ENCODE peak calls at places on chromosome 14, in ten cellular contexts. J is EL; V is activated CD8-positive, alpha-beta memory T cell treated with anti-CD3 and anti-CD28 coated beads for 1 hour; H is activated CD4-positive, alpha-beta T cell treated with anti-CD3 and anti-CD28 coated beads for 24 hours; R is C1 segment of cervical spinal cord; F is T-helper 17 cell; K is adrenal gland; E is GM12891; G is AML-193; P is stimulated activated effector memory CD8-positive, alpha-beta T cell treated with anti-CD3 and anti-CD28 coated beads, Interleukin-12 subunit alpha, Interleukin-12 subunit beta, amount 100 ng/mL, for 72 hours. S is an unnamed sample.

GRCh38 chr14:24071144-24071697 is at the start of gene CPNE6:
- DNase-seq in J (no peak), V (no peak), H (no peak), R (no peak), F (no peak), K (no peak), E (no peak), G (no peak), P (peak; percentile 69), S (no peak)

GRCh38 chr14:91388551-91388975 is 29.1 kb downstream of the CCDC88C start:
- DNase-seq in J (no peak), V (no peak), H (no peak), R (no peak), F (no peak), K (no peak), E (no peak), G (peak; percentile 21), P (peak; percentile 78), S (no peak)

GRCh38 chr14:66507181-66507721 is 696 bp upstream of the GPHN start:
- DNase-seq in J (no peak), V (no peak), H (no peak), R (no peak), F (no peak), K (no peak), E (no peak), G (no peak), P (no peak), S (peak; percentile 21)

GRCh38 chr14:45252356-45253069 is 489 bp downstream of the MIS18BP1 start:
- DNase-seq in J (peak; percentile 31), V (no peak), H (no peak), R (no peak), F (no peak), K (no peak), E (no peak), G (no peak), P (peak; percentile 54), S (no peak)

GRCh38 chr14:70956511-70956910 is 49.3 kb downstream of the PCNX1 start:
- DNase-seq in J (no peak), V (no peak), H (no peak), R (no peak), F (no peak), K (no peak), E (no peak), G (no peak), P (no peak), S (no peak)

GRCh38 chr14:69654109-69654508 is 42.7 kb downstream of the SUSD6 start:
- DNase-seq in J (no peak), V (no peak), H (no peak), R (no peak), F (no peak), K (peak; percentile 50), E (no peak), G (no peak), P (no peak), S (no peak)

GRCh38 chr14:24093901-24094838 is at the start of gene PCK2:
- DNase-seq in J (peak; percentile 98), V (peak; percentile 63), H (peak; percentile 85), R (peak; percentile 77), F (peak; percentile 49), K (peak; percentile 95), E (peak; percentile 78), G (peak; percentile 90), P (peak; percentile 92), S (peak; percentile 88)

GRCh38 chr14:60756847-60757246 is 22.3 kb downstream of the MNAT1 start:
- DNase-seq in J (no peak), V (no peak), H (no peak), R (no peak), F (no peak), K (no peak), E (no peak), G (no peak), P (no peak), S (no peak)

GRCh38 chr14:44959538-44959937 is 2.2 kb downstream of the KLHL28 start:
- DNase-seq in J (no peak), V (no peak), H (no peak), R (no peak), F (no peak), K (no peak), E (no peak), G (no peak), P (no peak), S (no peak)

GRCh38 chr14:79548836-79549235 is 662.5 kb downstream of the DIO2 start:
- DNase-seq in J (no peak), V (no peak), H (no peak), R (no peak), F (no peak), K (no peak), E (no peak), G (no peak), P (no peak), S (no peak)

S was measured in 8988T.